ENCODE peak calls at places on chromosomes 12 and 14, in seven cellular contexts. One of them, this sample, is unnamed.

GRCh38 chr14:100223332-100224171 is 15.4 kb upstream of the YY1 start:
- DNase-seq in K562: peak; percentile 54
- DNase-seq in GM12878: no peak
- DNase-seq in H1: no peak
- DNase-seq in GM12892: no peak
- DNase-seq in HepG2: peak; percentile 84
- DNase-seq in SK-N-SH: no peak
- DNase-seq in this sample: no peak

GRCh38 chr12:116590561-116590960 is 31.4 kb downstream of the MAP1LC3B2 start:
- DNase-seq in GM12878: no peak
- DNase-seq in HepG2: peak; percentile 15
- DNase-seq in H1: no peak
- DNase-seq in K562: no peak
- DNase-seq in GM12892: no peak
- DNase-seq in SK-N-SH: no peak
- DNase-seq in this sample: no peak

GRCh38 chr14:35254736-35255135 is 37.4 kb upstream of the PSMA6 start:
- DNase-seq in HepG2: no peak
- DNase-seq in H1: no peak
- DNase-seq in SK-N-SH: no peak
- DNase-seq in GM12892: no peak
- DNase-seq in GM12878: peak; percentile 64
- DNase-seq in K562: no peak
- DNase-seq in this sample: no peak

GRCh38 chr14:55349565-55349964 is 62.1 kb downstream of the ATG14 start:
- DNase-seq in HepG2: no peak
- DNase-seq in GM12878: no peak
- DNase-seq in H1: no peak
- DNase-seq in K562: no peak
- DNase-seq in GM12892: no peak
- DNase-seq in SK-N-SH: no peak
- DNase-seq in this sample: no peak

GRCh38 chr12:46459881-46460545 is 87.4 kb upstream of the SLC38A2 start:
- DNase-seq in HepG2: no peak
- DNase-seq in K562: no peak
- DNase-seq in GM12892: no peak
- DNase-seq in SK-N-SH: no peak
- DNase-seq in GM12878: no peak
- DNase-seq in H1: no peak
- DNase-seq in this sample: no peak

GRCh38 chr12:31591308-31591901 is 469 bp upstream of the DENND5B start:
- DNase-seq in H1: no peak
- DNase-seq in HepG2: no peak
- DNase-seq in GM12878: no peak
- DNase-seq in K562: peak; percentile 29
- DNase-seq in GM12892: no peak
- DNase-seq in SK-N-SH: peak; percentile 73
- DNase-seq in this sample: no peak

GRCh38 chr14:28661171-28661772 is 105.3 kb upstream of the FOXG1 start:
- DNase-seq in H1: peak; percentile 38
- DNase-seq in SK-N-SH: no peak
- DNase-seq in K562: no peak
- DNase-seq in GM12878: no peak
- DNase-seq in GM12892: no peak
- DNase-seq in HepG2: peak; percentile 16
- DNase-seq in this sample: no peak

GRCh38 chr12:2879853-2880252 is 2.8 kb downstream of the RHNO1 start:
- DNase-seq in GM12892: no peak
- DNase-seq in H1: no peak
- DNase-seq in HepG2: no peak
- DNase-seq in SK-N-SH: no peak
- DNase-seq in K562: peak; percentile 47
- DNase-seq in GM12878: no peak
- DNase-seq in this sample: no peak

GRCh38 chr12:104215638-104216297 is at the start of gene TXNRD1:
- DNase-seq in H1: peak; percentile 64
- DNase-seq in K562: peak; percentile 90
- DNase-seq in HepG2: peak; percentile 30
- DNase-seq in GM12878: peak; percentile 19
- DNase-seq in SK-N-SH: no peak
- DNase-seq in GM12892: peak; percentile 88
- DNase-seq in this sample: peak; percentile 86

GRCh38 chr14:104117341-104118005 is 20.9 kb upstream of the KIF26A start:
- DNase-seq in K562: no peak
- DNase-seq in SK-N-SH: peak; percentile 15
- DNase-seq in GM12892: no peak
- DNase-seq in H1: no peak
- DNase-seq in GM12878: no peak
- DNase-seq in HepG2: no peak
- DNase-seq in this sample: no peak

GRCh38 chr14:79852975-79853374 is 358.3 kb downstream of the DIO2 start:
- DNase-seq in SK-N-SH: no peak
- DNase-seq in GM12878: no peak
- DNase-seq in GM12892: no peak
- DNase-seq in H1: no peak
- DNase-seq in HepG2: no peak
- DNase-seq in K562: no peak
- DNase-seq in this sample: no peak

GRCh38 chr12:107649615-107650014 is 36.0 kb upstream of the PWP1 start:
- DNase-seq in GM12892: no peak
- DNase-seq in HepG2: no peak
- DNase-seq in H1: no peak
- DNase-seq in K562: no peak
- DNase-seq in SK-N-SH: no peak
- DNase-seq in GM12878: no peak
- DNase-seq in this sample: no peak

GRCh38 chr12:45583011-45583657 is 146.4 kb upstream of the ARID2 start:
- DNase-seq in H1: no peak
- DNase-seq in K562: no peak
- DNase-seq in GM12892: no peak
- DNase-seq in GM12878: no peak
- DNase-seq in SK-N-SH: peak; percentile 33
- DNase-seq in HepG2: no peak
- DNase-seq in this sample: no peak

GRCh38 chr14:31207746-31208545 is at the start of gene HECTD1:
- DNase-seq in SK-N-SH: peak; percentile 97
- DNase-seq in GM12878: peak; percentile 67
- DNase-seq in H1: peak; percentile 70
- DNase-seq in HepG2: peak; percentile 93
- DNase-seq in K562: peak; percentile 89
- DNase-seq in GM12892: peak; percentile 81
- DNase-seq in this sample: peak; percentile 80

GRCh38 chr12:109432431-109432830 is 44.7 kb downstream of the KCTD10 start:
- DNase-seq in GM12878: no peak
- DNase-seq in K562: no peak
- DNase-seq in SK-N-SH: no peak
- DNase-seq in HepG2: no peak
- DNase-seq in GM12892: no peak
- DNase-seq in H1: no peak
- DNase-seq in this sample: no peak

GRCh38 chr14:68967459-68967940 is 11.6 kb downstream of the ACTN1 start:
- DNase-seq in GM12892: no peak
- DNase-seq in K562: no peak
- DNase-seq in H1: no peak
- DNase-seq in GM12878: no peak
- DNase-seq in HepG2: no peak
- DNase-seq in SK-N-SH: no peak
- DNase-seq in this sample: no peak

GRCh38 chr14:68970096-68970612 is 8.9 kb downstream of the ACTN1 start:
- DNase-seq in GM12878: no peak
- DNase-seq in K562: no peak
- DNase-seq in SK-N-SH: no peak
- DNase-seq in H1: no peak
- DNase-seq in GM12892: no peak
- DNase-seq in HepG2: no peak
- DNase-seq in this sample: no peak

GRCh38 chr14:68969278-68969677 is 9.8 kb downstream of the ACTN1 start:
- DNase-seq in K562: no peak
- DNase-seq in GM12878: no peak
- DNase-seq in SK-N-SH: peak; percentile 40
- DNase-seq in H1: no peak
- DNase-seq in GM12892: no peak
- DNase-seq in HepG2: no peak
- DNase-seq in this sample: no peak

GRCh38 chr14:68968051-68968450 is 11.1 kb downstream of the ACTN1 start:
- DNase-seq in K562: no peak
- DNase-seq in SK-N-SH: no peak
- DNase-seq in H1: no peak
- DNase-seq in HepG2: no peak
- DNase-seq in GM12878: no peak
- DNase-seq in GM12892: no peak
- DNase-seq in this sample: no peak

DNA sequence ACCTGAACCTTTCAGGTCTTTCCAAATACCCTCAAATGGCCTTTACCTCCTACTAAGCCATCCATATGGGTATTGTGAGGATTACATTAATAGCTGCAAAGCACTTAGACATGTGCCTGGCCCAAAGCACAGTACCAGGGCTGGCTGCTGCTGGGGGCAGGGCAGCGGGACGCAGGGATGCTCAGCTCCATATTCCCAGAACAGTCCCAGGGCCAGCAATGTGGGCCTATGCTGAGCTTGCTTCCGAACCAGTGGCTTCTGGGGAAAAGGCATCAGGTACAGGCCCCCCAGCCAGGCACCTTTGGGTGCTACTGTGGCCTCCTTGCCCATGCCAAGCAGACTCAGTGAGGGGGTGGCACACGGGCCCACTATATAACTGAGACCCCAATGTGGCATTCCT is 10.4 kb downstream of the ACTN1 start:
- DNase-seq in HepG2: no peak
- DNase-seq in H1: no peak
- DNase-seq in GM12892: no peak
- DNase-seq in GM12878: no peak
- DNase-seq in K562: no peak
- DNase-seq in SK-N-SH: no peak
- DNase-seq in this sample: no peak
- TF ChIP-seq POLR2AphosphoS5 in HepG2: no peak
- TF ChIP-seq POLR2AphosphoS5 in H1: no peak
- TF ChIP-seq POLR2AphosphoS5 in GM12892: no peak
- TF ChIP-seq POLR2AphosphoS5 in GM12878: no peak
- TF ChIP-seq POLR2AphosphoS5 in K562: no peak
- TF ChIP-seq POLR2AphosphoS5 in SK-N-SH: peak; percentile 6
- TF ChIP-seq POLR2AphosphoS5 in this sample: no peak

DNA sequence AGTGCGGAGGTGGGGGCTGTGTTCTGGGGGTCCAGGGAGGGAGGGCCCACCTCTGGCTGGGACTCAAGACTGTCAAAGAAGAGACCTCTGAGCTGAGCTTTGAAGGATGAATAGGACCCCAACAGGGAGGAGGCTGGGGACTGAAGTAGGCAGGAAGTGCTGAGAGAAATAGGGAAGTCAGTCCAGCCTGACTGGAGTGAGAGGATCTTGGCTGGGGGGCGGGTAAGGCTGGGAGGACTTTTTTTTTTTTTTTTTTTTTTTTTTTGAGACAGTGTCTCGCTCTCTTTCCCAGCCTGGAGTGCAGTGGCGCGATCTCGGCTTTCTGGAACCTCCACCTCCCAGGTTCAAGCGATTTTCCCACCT is 8.0 kb upstream of the RACGAP1 start:
- DNase-seq in SK-N-SH: no peak
- DNase-seq in HepG2: no peak
- DNase-seq in K562: no peak
- DNase-seq in GM12878: no peak
- DNase-seq in H1: no peak
- DNase-seq in GM12892: no peak
- DNase-seq in this sample: no peak
- TF ChIP-seq TAF1 in SK-N-SH: no peak
- TF ChIP-seq TAF1 in HepG2: no peak
- TF ChIP-seq TAF1 in K562: no peak
- TF ChIP-seq TAF1 in GM12878: no peak
- TF ChIP-seq TAF1 in H1: no peak
- TF ChIP-seq TAF1 in GM12892: no peak
- TF ChIP-seq TAF1 in this sample: no peak

GRCh38 chr12:58712981-58713380 is 207.3 kb downstream of the LRIG3 start:
- DNase-seq in SK-N-SH: no peak
- DNase-seq in GM12878: no peak
- DNase-seq in H1: no peak
- DNase-seq in HepG2: no peak
- DNase-seq in K562: no peak
- DNase-seq in GM12892: no peak
- DNase-seq in this sample: no peak
- TF ChIP-seq POLR2AphosphoS5 in SK-N-SH: no peak
- TF ChIP-seq POLR2AphosphoS5 in GM12878: no peak
- TF ChIP-seq POLR2AphosphoS5 in H1: no peak
- TF ChIP-seq POLR2AphosphoS5 in HepG2: no peak
- TF ChIP-seq POLR2AphosphoS5 in K562: no peak
- TF ChIP-seq POLR2AphosphoS5 in GM12892: no peak
- TF ChIP-seq POLR2AphosphoS5 in this sample: no peak

GRCh38 chr12:26156201-26156871 is 31.5 kb upstream of the BHLHE41 start:
- DNase-seq in HepG2: no peak
- DNase-seq in GM12878: peak; percentile 99
- DNase-seq in GM12892: peak; percentile 19
- DNase-seq in SK-N-SH: no peak
- DNase-seq in K562: no peak
- DNase-seq in H1: no peak
- DNase-seq in this sample: peak; percentile 13

GRCh38 chr12:26152507-26153102 is 27.8 kb upstream of the BHLHE41 start:
- DNase-seq in GM12878: no peak
- DNase-seq in HepG2: no peak
- DNase-seq in H1: no peak
- DNase-seq in GM12892: no peak
- DNase-seq in SK-N-SH: no peak
- DNase-seq in K562: no peak
- DNase-seq in this sample: no peak

GRCh38 chr12:26150737-26151450 is 26.1 kb upstream of the BHLHE41 start:
- DNase-seq in K562: no peak
- DNase-seq in SK-N-SH: no peak
- DNase-seq in HepG2: no peak
- DNase-seq in GM12892: no peak
- DNase-seq in GM12878: no peak
- DNase-seq in H1: no peak
- DNase-seq in this sample: no peak

GRCh38 chr12:26156996-26157395 is 32.2 kb upstream of the BHLHE41 start:
- DNase-seq in SK-N-SH: no peak
- DNase-seq in GM12878: no peak
- DNase-seq in K562: no peak
- DNase-seq in GM12892: no peak
- DNase-seq in HepG2: no peak
- DNase-seq in H1: no peak
- DNase-seq in this sample: no peak

DNA sequence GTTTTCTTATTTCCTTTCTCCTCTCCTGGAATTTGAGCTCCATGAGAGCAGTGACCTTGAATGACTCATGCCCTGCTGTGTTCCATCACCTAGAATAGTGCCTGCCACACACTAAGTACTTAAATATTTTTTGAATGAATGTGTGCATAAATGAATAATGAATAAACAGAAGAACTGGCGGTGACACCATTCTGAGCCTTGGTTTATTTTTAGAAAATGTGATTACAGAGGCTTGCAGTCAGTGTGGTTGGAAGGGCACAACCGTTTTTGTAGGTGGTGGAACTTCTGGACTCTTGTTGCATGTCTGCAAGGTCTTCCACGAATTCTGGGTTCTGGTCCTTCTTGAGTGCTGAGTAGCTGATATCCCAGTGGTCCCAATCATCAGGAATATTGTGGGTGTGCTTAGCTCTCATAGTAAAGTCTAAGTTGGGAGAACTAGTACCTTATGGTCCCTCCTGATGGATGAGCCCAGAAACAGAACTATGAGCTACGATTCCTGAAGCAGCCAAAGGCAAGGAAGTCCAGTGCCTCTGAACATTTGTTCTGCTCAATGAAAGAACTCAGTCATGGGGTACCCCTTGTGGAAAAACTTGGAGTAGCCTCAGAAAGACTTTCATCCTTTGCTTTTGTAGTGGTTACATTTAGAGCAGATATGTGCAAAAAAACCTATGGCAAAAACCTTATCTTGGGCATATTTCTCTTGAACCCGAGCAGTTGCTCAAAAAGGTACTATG is 28.8 kb upstream of the BHLHE41 start:
- DNase-seq in SK-N-SH: no peak
- DNase-seq in GM12878: no peak
- DNase-seq in HepG2: peak; percentile 75
- DNase-seq in K562: no peak
- DNase-seq in GM12892: no peak
- DNase-seq in H1: no peak
- DNase-seq in this sample: no peak
- TF ChIP-seq TAF1 in SK-N-SH: no peak
- TF ChIP-seq TAF1 in GM12878: no peak
- TF ChIP-seq TAF1 in HepG2: no peak
- TF ChIP-seq TAF1 in K562: no peak
- TF ChIP-seq TAF1 in GM12892: no peak
- TF ChIP-seq TAF1 in H1: no peak
- TF ChIP-seq TAF1 in this sample: no peak

This sample was measured in GM12891.